ENCODE peak calls at places on chromosomes 7 and 10, in ten cellular contexts. U is prostate gland; Q is HL-60; H is neural progenitor cell; K is HuH-7; D is hypothalamus; P is RWPE1; M is amygdala; X is activated T-helper 1 cell treated with anti-CD3 and anti-CD28 coated beads, Interleukin-2, amount 50 U/mL, for 16 hours; I is RKO. O is an unnamed sample.

GRCh38 chr10:6347391-6347951 is 144.7 kb downstream of the PFKFB3 start:
- DNase-seq in Q (peak), M (no peak), U (no peak), P (no peak), K (no peak), X (peak), I (no peak), D (no peak), H (no peak), O (no peak)

GRCh38 chr7:33807779-33808482 is 97.4 kb upstream of the BMPER start:
- DNase-seq in P (peak), D (no peak), K (peak), U (no peak), I (peak), X (no peak), H (peak), M (no peak), Q (no peak), O (peak)

GRCh38 chr7:83930262-83930661 is 264.3 kb downstream of the SEMA3A start:
- DNase-seq in Q (peak), H (no peak), D (no peak), U (no peak), K (no peak), P (no peak), M (no peak), X (no peak), I (no peak), O (no peak)

GRCh38 chr7:155598810-155599210 is 45.7 kb upstream of the RBM33 start:
- DNase-seq in M (peak), Q (peak), K (peak), U (peak), X (peak), I (peak), D (peak), P (peak), H (peak), O (peak)

GRCh38 chr10:102919237-102919959 is 1.3 kb downstream of the CNNM2 start:
- DNase-seq in X (no peak), D (no peak), M (peak), Q (no peak), U (no peak), H (peak), P (peak), K (no peak), I (no peak), O (peak)

GRCh38 chr7:56125831-56126230 is 9.6 kb upstream of the NUPR2 start:
- DNase-seq in H (no peak), U (no peak), M (no peak), Q (no peak), K (no peak), D (no peak), I (no peak), X (no peak), P (no peak), O (no peak)

GRCh38 chr7:129828989-129829676 is 123.6 kb downstream of the UBE2H start:
- DNase-seq in D (no peak), X (no peak), Q (peak), I (peak), K (no peak), M (no peak), H (peak), P (no peak), U (no peak), O (no peak)

GRCh38 chr10:86169066-86169465 is 197.5 kb downstream of the GRID1 start:
- DNase-seq in I (no peak), X (no peak), H (no peak), K (no peak), M (no peak), D (no peak), U (no peak), Q (no peak), P (no peak), O (no peak)

GRCh38 chr10:55500931-55501559 is 700.0 kb upstream of the PCDH15 start:
- DNase-seq in M (no peak), H (peak), U (no peak), Q (peak), K (no peak), I (peak), D (no peak), X (no peak), P (peak), O (peak)

GRCh38 chr7:21923663-21924062 is 22.0 kb downstream of the CDCA7L start:
- DNase-seq in D (no peak), I (no peak), U (peak), X (no peak), M (no peak), P (no peak), Q (no peak), K (no peak), H (peak), O (no peak)

GRCh38 chr10:91974960-91975359 is 51.4 kb downstream of the BTAF1 start:
- DNase-seq in D (no peak), Q (no peak), H (no peak), X (no peak), P (peak), U (no peak), M (no peak), I (peak), K (no peak), O (no peak)

GRCh38 chr7:46153951-46154787 is 233.1 kb upstream of the IGFBP3 start:
- DNase-seq in H (no peak), X (no peak), I (no peak), K (peak), D (no peak), U (no peak), P (peak), M (no peak), Q (no peak), O (peak)

GRCh38 chr10:64846706-64847105 is 1325.5 kb downstream of the REEP3 start:
- DNase-seq in K (no peak), P (no peak), U (no peak), H (no peak), Q (no peak), X (no peak), D (no peak), M (no peak), I (no peak), O (no peak)

GRCh38 chr7:19116121-19117080 is 1.0 kb downstream of the TWIST1 start:
- DNase-seq in Q (no peak), K (no peak), U (no peak), M (no peak), H (peak), P (peak), X (no peak), I (no peak), D (no peak), O (no peak)

GRCh38 chr10:111207525-111207924 is 130.7 kb downstream of the ADRA2A start:
- DNase-seq in U (no peak), Q (peak), H (peak), I (no peak), K (no peak), X (no peak), P (no peak), M (no peak), D (no peak), O (no peak)

GRCh38 chr10:77846718-77847311 is 79.7 kb downstream of the DLG5 start:
- DNase-seq in X (peak), P (peak), D (peak), H (peak), U (peak), Q (peak), I (peak), K (peak), M (peak), O (peak)

GRCh38 chr10:80471009-80471408 is 16.9 kb downstream of the TSPAN14 start:
- DNase-seq in H (no peak), U (peak), D (no peak), K (no peak), P (peak), M (no peak), I (no peak), X (no peak), Q (no peak), O (no peak)

GRCh38 chr7:87712571-87712970 is 84.4 kb downstream of the RUNDC3B start:
- DNase-seq in M (no peak), I (no peak), K (no peak), P (no peak), D (no peak), H (no peak), Q (no peak), U (no peak), X (no peak), O (no peak)

GRCh38 chr7:54662701-54663100 is 96.3 kb downstream of the SEC61G start:
- DNase-seq in H (no peak), I (no peak), P (no peak), X (no peak), U (no peak), Q (no peak), K (no peak), D (no peak), M (no peak), O (no peak)

GRCh38 chr10:98431016-98431415 is 15.7 kb downstream of the HPS1 start:
- DNase-seq in D (no peak), U (no peak), Q (no peak), M (no peak), P (no peak), K (no peak), X (no peak), H (no peak), I (no peak), O (no peak)

GRCh38 chr10:44788147-44788819 is 122.9 kb upstream of the TMEM72 start:
- DNase-seq in X (no peak), Q (no peak), U (no peak), H (no peak), I (no peak), K (no peak), P (no peak), M (no peak), D (no peak), O (no peak)

GRCh38 chr7:1872191-1873069 is 202.4 kb downstream of the ELFN1 start:
- DNase-seq in H (no peak), U (no peak), P (no peak), I (no peak), K (no peak), D (no peak), Q (no peak), X (no peak), M (no peak), O (no peak)

GRCh38 chr10:129852829-129853228 is 111.2 kb downstream of the EBF3 start:
- DNase-seq in H (no peak), U (no peak), I (no peak), D (no peak), X (no peak), M (no peak), Q (no peak), K (no peak), P (no peak), O (no peak)

GRCh38 chr7:39753823-39754325 is 130.5 kb downstream of the RALA start:
- DNase-seq in K (no peak), X (no peak), M (no peak), I (no peak), Q (no peak), P (no peak), U (no peak), D (no peak), H (no peak), O (no peak)

GRCh38 chr10:49700997-49701396 is 21.5 kb downstream of the C10orf53 start:
- DNase-seq in H (peak), I (no peak), P (no peak), X (no peak), D (no peak), Q (no peak), M (no peak), K (no peak), U (no peak), O (no peak)

GRCh38 chr7:27686315-27686714 is 23.6 kb upstream of the HIBADH start:
- DNase-seq in M (no peak), D (no peak), I (peak), P (no peak), K (no peak), X (no peak), U (no peak), H (no peak), Q (no peak), O (no peak)

GRCh38 chr7:17301491-17302101 is 3.1 kb downstream of the AHR start:
- DNase-seq in M (no peak), H (peak), D (no peak), Q (peak), K (no peak), X (no peak), I (peak), P (no peak), U (peak), O (peak)

GRCh38 chr10:91541481-91541880 is 91.4 kb downstream of the PPP1R3C start:
- DNase-seq in X (no peak), D (no peak), K (no peak), Q (no peak), H (no peak), U (no peak), I (no peak), M (no peak), P (no peak), O (no peak)

GRCh38 chr10:30121401-30121800 is 62.0 kb upstream of the JCAD start:
- DNase-seq in X (no peak), K (no peak), U (no peak), M (no peak), H (no peak), P (no peak), Q (no peak), D (no peak), I (no peak), O (no peak)

GRCh38 chr7:12174931-12175330 is 36.2 kb upstream of the TMEM106B start:
- DNase-seq in K (no peak), U (no peak), Q (no peak), M (no peak), H (no peak), X (no peak), P (no peak), D (no peak), I (no peak), O (no peak)

GRCh38 chr10:35822316-35822715 is 180.2 kb upstream of the FZD8 start:
- DNase-seq in K (peak), I (peak), U (peak), Q (no peak), P (no peak), H (peak), M (peak), X (no peak), D (no peak), O (peak)

GRCh38 chr10:114565066-114565465 is 93.0 kb downstream of the ABLIM1 start:
- DNase-seq in I (no peak), M (no peak), D (no peak), K (no peak), H (no peak), U (no peak), X (no peak), Q (no peak), P (no peak), O (no peak)

GRCh38 chr7:35624299-35625186 is 70.4 kb downstream of the HERPUD2 start:
- DNase-seq in U (no peak), H (peak), K (peak), Q (peak), X (no peak), D (no peak), I (peak), M (peak), P (peak), O (peak)

GRCh38 chr10:13913890-13914289 is 327.1 kb downstream of the PRPF18 start:
- DNase-seq in P (no peak), Q (no peak), M (no peak), U (no peak), I (no peak), D (no peak), K (no peak), H (no peak), X (no peak), O (no peak)